ENCODE peak calls at places on chromosomes 2 and 18, in ten cellular contexts. R is CD8-positive, alpha-beta T cell; F is GM12865; A is neural crest cell; L is SHP77; N is posterior cingulate gyrus; X is activated naive CD4-positive, alpha-beta T cell; K is stimulated activated CD8-positive, alpha-beta memory T cell treated with anti-CD3 and anti-CD28 coated beads, Interleukin-7, amount 100 ng/mL, for 48 hours; W is lung microvascular endothelial cell; I is Daoy. P is an unnamed sample.

GRCh38 chr18:76557026-76557575 is 62.1 kb upstream of the ZNF516 start:
- DNase-seq in N (no peak), A (no peak), I (no peak), W (no peak), F (no peak), L (no peak), R (no peak), X (no peak), K (no peak), P (no peak)

GRCh38 chr2:174341995-174342571 is 7.3 kb downstream of the SP9 start:
- DNase-seq in R (no peak), K (no peak), N (no peak), W (no peak), F (no peak), L (no peak), A (peak; percentile 20), I (no peak), X (no peak), P (no peak)

GRCh38 chr18:58168221-58168620 is 124.2 kb downstream of the NEDD4L start:
- DNase-seq in K (no peak), R (no peak), A (no peak), X (no peak), F (no peak), W (no peak), L (no peak), N (no peak), I (no peak), P (no peak)

GRCh38 chr2:24491626-24492282 is 700 bp downstream of the NCOA1 start:
- DNase-seq in K (peak; percentile 25), X (peak; percentile 33), R (peak; percentile 22), N (peak; percentile 49), L (no peak), F (peak; percentile 60), I (peak; percentile 51), A (peak; percentile 53), W (peak; percentile 54), P (peak; percentile 38)

GRCh38 chr2:147027451-147027850 is 817.4 kb upstream of the ACVR2A start:
- DNase-seq in N (no peak), W (no peak), F (no peak), K (no peak), I (no peak), X (no peak), R (no peak), A (no peak), L (no peak), P (no peak)

GRCh38 chr2:20439193-20439475 is 7.7 kb upstream of the RHOB start:
- DNase-seq in F (no peak), X (no peak), L (no peak), W (no peak), A (no peak), K (no peak), N (no peak), R (no peak), I (peak; percentile 49), P (no peak)

GRCh38 chr2:219109468-219109867 is 48.7 kb upstream of the IHH start:
- DNase-seq in A (peak; percentile 5), R (peak; percentile 13), N (no peak), K (peak; percentile 57), W (peak; percentile 32), I (no peak), L (no peak), F (no peak), X (no peak), P (no peak)

GRCh38 chr18:56240405-56240804 is 398.0 kb downstream of the TXNL1 start:
- DNase-seq in N (no peak), F (no peak), L (no peak), K (no peak), W (no peak), R (no peak), A (no peak), X (no peak), I (no peak), P (no peak)

P was measured in D721Med.